ENCODE peak calls at places on chromosomes 4 and X, in nine cellular contexts. X is endothelial cell; Y is SW 1271; Q is CD8-positive, alpha-beta memory T cell; T is endodermal cell; C is type B pancreatic cell; K is GM20000; R is T-helper 9 cell; G is CD8-positive, alpha-beta T cell. V is an unnamed sample.

GRCh38 chr4:68344785-68345184 is 5.1 kb downstream of the YTHDC1 start:
- DNase-seq in Y (no peak), R (no peak), T (no peak), Q (no peak), X (no peak), C (no peak), K (no peak), G (no peak), V (no peak)

GRCh38 chr4:159353422-159354116 is 250.7 kb downstream of the RAPGEF2 start:
- DNase-seq in T (no peak), Q (no peak), R (no peak), X (no peak), Y (no peak), K (no peak), C (no peak), G (no peak), V (no peak)

GRCh38 chr4:77777135-77777777 is 41.9 kb downstream of the CNOT6L start:
- DNase-seq in Y (no peak), R (no peak), Q (no peak), T (no peak), X (no peak), C (no peak), K (no peak), G (no peak), V (no peak)

GRCh38 chr4:1628892-1629703 is 55.0 kb downstream of the FAM53A start:
- DNase-seq in X (peak), T (peak), Y (peak), K (peak), G (peak), Q (peak), R (peak), C (peak), V (peak)

GRCh38 chr4:159175165-159175988 is 72.5 kb downstream of the RAPGEF2 start:
- DNase-seq in Q (peak), R (peak), C (no peak), G (peak), X (peak), Y (peak), K (peak), T (peak), V (peak)

GRCh38 chr4:73842696-73843095 is 6.2 kb downstream of the CXCL6 start:
- DNase-seq in C (no peak), Y (no peak), G (no peak), T (no peak), K (no peak), R (no peak), Q (no peak), X (no peak), V (no peak)

GRCh38 chr4:77952399-77952974 is 89.9 kb downstream of the MRPL1 start:
- DNase-seq in C (no peak), X (no peak), T (no peak), Y (no peak), Q (no peak), R (no peak), K (no peak), G (no peak), V (no peak)

GRCh38 chr4:16048639-16049448 is 35.0 kb downstream of the PROM1 start:
- DNase-seq in T (no peak), R (no peak), G (no peak), Q (no peak), C (no peak), Y (no peak), K (no peak), X (no peak), V (no peak)

GRCh38 chrX:135191838-135192237 is 20.6 kb upstream of the CT55 start:
- DNase-seq in Q (no peak), T (no peak), X (no peak), K (no peak), C (no peak), Y (no peak), R (no peak), G (no peak), V (no peak)

GRCh38 chr4:158008551-158009218 is 164.1 kb downstream of the GASK1B start:
- DNase-seq in X (no peak), Y (no peak), C (no peak), Q (no peak), G (no peak), T (no peak), R (no peak), K (no peak), V (no peak)

GRCh38 chr4:78018271-78019049 is 38.7 kb upstream of the FRAS1 start:
- DNase-seq in X (no peak), C (no peak), G (no peak), K (no peak), Q (no peak), Y (no peak), R (no peak), T (no peak), V (no peak)

GRCh38 chr4:126004936-126005335 is 690.2 kb downstream of the FAT4 start:
- DNase-seq in C (no peak), Q (no peak), Y (no peak), K (no peak), R (no peak), X (no peak), G (no peak), T (no peak), V (no peak)

GRCh38 chr4:23680616-23681518 is 209.0 kb downstream of the PPARGC1A start:
- DNase-seq in Y (no peak), X (no peak), R (no peak), T (no peak), C (no peak), Q (no peak), K (no peak), G (no peak), V (no peak)

GRCh38 chr4:122930877-122931276 is 8.5 kb upstream of the NUDT6 start:
- DNase-seq in Y (peak), K (peak), G (no peak), T (no peak), Q (no peak), C (no peak), R (no peak), X (no peak), V (peak)

GRCh38 chr4:121686265-121686664 is 10.5 kb downstream of the ANXA5 start:
- DNase-seq in K (no peak), Q (no peak), G (no peak), R (no peak), X (no peak), T (no peak), Y (no peak), C (no peak), V (no peak)

GRCh38 chrX:39577976-39578962 is 519.5 kb downstream of the BCOR start:
- DNase-seq in X (no peak), R (no peak), Q (no peak), C (no peak), Y (no peak), G (peak), K (peak), T (no peak), V (peak)

GRCh38 chrX:29687687-29688086 is 527.7 kb upstream of the MAGEB2 start:
- DNase-seq in R (no peak), Q (no peak), T (no peak), Y (peak), C (no peak), X (no peak), K (no peak), G (no peak), V (no peak)

GRCh38 chrX:39577206-39577605 is 520.6 kb downstream of the BCOR start:
- DNase-seq in G (no peak), Q (no peak), T (no peak), Y (no peak), X (no peak), R (no peak), K (no peak), C (no peak), V (no peak)

GRCh38 chrX:41759817-41760216 is 35.8 kb downstream of the GPR82 start:
- DNase-seq in T (no peak), C (no peak), G (no peak), Q (no peak), K (peak), X (peak), Y (no peak), R (no peak), V (no peak)

GRCh38 chr4:14856076-14856926 is 146.0 kb upstream of the CPEB2 start:
- DNase-seq in Y (peak), X (no peak), T (peak), R (no peak), C (no peak), K (peak), Q (no peak), G (no peak), V (no peak)

GRCh38 chr4:7803992-7804758 is 135.5 kb downstream of the AFAP1 start:
- DNase-seq in Y (peak), C (peak), K (peak), Q (peak), T (peak), X (peak), R (peak), G (peak), V (peak)

GRCh38 chrX:88135735-88136134 is 611.3 kb upstream of the CPXCR1 start:
- DNase-seq in Y (no peak), K (no peak), R (no peak), Q (no peak), X (no peak), T (no peak), C (no peak), G (no peak), V (no peak)

GRCh38 chrX:45322382-45322781 is 121.7 kb upstream of the DIPK2B start:
- DNase-seq in Q (no peak), C (no peak), X (no peak), K (no peak), Y (peak), G (no peak), T (peak), R (no peak), V (peak)

GRCh38 chr4:127957105-127957504 is 7.9 kb downstream of the MFSD8 start:
- DNase-seq in C (no peak), R (no peak), Q (no peak), G (no peak), T (no peak), K (no peak), X (no peak), Y (no peak), V (no peak)

GRCh38 chr4:152289963-152290362 is 245.9 kb downstream of the FBXW7 start:
- DNase-seq in R (no peak), C (no peak), Q (no peak), K (no peak), T (no peak), Y (no peak), X (no peak), G (no peak), V (no peak)

V was measured in B cell.